ENCODE peak calls at places on chromosomes 5 and 9, in nine cellular contexts. Q is ovary, D is cardiac fibroblast, V is upper lobe of right lung, W is breast epithelium, B is AG10803, R is fibroblast of villous mesenchyme, O is retinal pigment epithelial cell, P is AG09309. H is an unnamed sample.

GRCh38 chr9:35951736-35952135 is 6.2 kb downstream of the OR2S2 start:
- DNase-seq in Q (no peak), W (no peak), D (peak; percentile 71), B (peak; percentile 66), R (no peak), V (no peak), O (no peak), P (no peak), H (no peak)

GRCh38 chr5:159913048-159913447 is 3.2 kb upstream of the ADRA1B start:
- DNase-seq in R (peak; percentile 83), O (no peak), B (peak; percentile 75), P (peak; percentile 56), Q (no peak), W (no peak), V (no peak), D (peak; percentile 88), H (no peak)

GRCh38 chr5:134913254-134913653 is 8.3 kb downstream of the PCBD2 start:
- DNase-seq in P (no peak), V (no peak), R (no peak), B (no peak), W (no peak), Q (peak; percentile 44), O (no peak), D (no peak), H (no peak)

GRCh38 chr5:23840083-23840482 is 332.7 kb downstream of the PRDM9 start:
- DNase-seq in B (no peak), D (peak; percentile 0), R (no peak), P (no peak), W (no peak), O (no peak), V (no peak), Q (no peak), H (no peak)

GRCh38 chr5:6591671-6592288 is 41.1 kb downstream of the NSUN2 start:
- DNase-seq in V (no peak), P (no peak), B (no peak), D (no peak), W (no peak), R (no peak), Q (no peak), O (no peak), H (no peak)

GRCh38 chr9:108290839-108291585 is 564.8 kb downstream of the ACTL7B start:
- DNase-seq in P (peak; percentile 55), D (no peak), B (peak; percentile 74), R (peak; percentile 28), W (no peak), V (no peak), Q (no peak), O (no peak), H (no peak)

GRCh38 chr5:55771175-55771655 is 33.4 kb downstream of the DDX4 start:
- DNase-seq in B (no peak), Q (no peak), V (no peak), R (no peak), O (no peak), P (no peak), W (no peak), D (peak; percentile 3), H (no peak)

GRCh38 chr5:83924891-83925290 is 204.2 kb upstream of the HAPLN1 start:
- DNase-seq in Q (no peak), D (no peak), O (no peak), W (no peak), B (peak; percentile 53), V (no peak), R (no peak), P (no peak), H (no peak)

GRCh38 chr9:83754383-83754977 is 46.7 kb upstream of the UBQLN1 start:
- DNase-seq in B (no peak), Q (no peak), D (no peak), P (no peak), V (no peak), R (no peak), W (no peak), O (no peak), H (no peak)

GRCh38 chr5:14518638-14519037 is 63.0 kb upstream of the OTULINL start:
- DNase-seq in P (no peak), Q (no peak), O (no peak), R (no peak), V (no peak), B (no peak), W (no peak), D (no peak), H (no peak)

GRCh38 chr5:142798099-142798768 is 28.1 kb downstream of the ARHGAP26 start:
- DNase-seq in Q (no peak), P (no peak), B (no peak), W (no peak), R (no peak), O (no peak), V (no peak), D (no peak), H (no peak)

GRCh38 chr5:65125681-65126080 is 356.0 kb downstream of the ADAMTS6 start:
- DNase-seq in Q (no peak), B (no peak), O (no peak), V (no peak), R (no peak), P (no peak), W (no peak), D (no peak), H (no peak)

GRCh38 chr5:67165524-67166459 is 30.8 kb downstream of the CD180 start:
- DNase-seq in R (peak; percentile 67), D (peak; percentile 87), P (peak; percentile 28), V (peak; percentile 91), O (peak; percentile 30), B (peak; percentile 77), W (peak; percentile 75), Q (peak; percentile 71), H (peak; percentile 91)

GRCh38 chr5:79201206-79201605 is 34.7 kb upstream of the JMY start:
- DNase-seq in D (no peak), Q (no peak), O (peak; percentile 46), V (no peak), W (no peak), P (no peak), B (no peak), R (no peak), H (no peak)

GRCh38 chr5:79202076-79202475 is 33.9 kb upstream of the JMY start:
- DNase-seq in B (peak; percentile 64), P (peak; percentile 55), V (no peak), O (peak; percentile 40), Q (no peak), R (peak; percentile 26), D (peak; percentile 49), W (no peak), H (no peak)

GRCh38 chr5:79206541-79206940 is 29.4 kb upstream of the JMY start:
- DNase-seq in W (no peak), D (no peak), P (no peak), R (no peak), Q (no peak), B (no peak), V (no peak), O (no peak), H (no peak)

GRCh38 chr5:79205965-79206364 is 30.0 kb upstream of the JMY start:
- DNase-seq in W (no peak), P (no peak), D (no peak), Q (no peak), V (no peak), R (no peak), O (no peak), B (no peak), H (no peak)

DNA sequence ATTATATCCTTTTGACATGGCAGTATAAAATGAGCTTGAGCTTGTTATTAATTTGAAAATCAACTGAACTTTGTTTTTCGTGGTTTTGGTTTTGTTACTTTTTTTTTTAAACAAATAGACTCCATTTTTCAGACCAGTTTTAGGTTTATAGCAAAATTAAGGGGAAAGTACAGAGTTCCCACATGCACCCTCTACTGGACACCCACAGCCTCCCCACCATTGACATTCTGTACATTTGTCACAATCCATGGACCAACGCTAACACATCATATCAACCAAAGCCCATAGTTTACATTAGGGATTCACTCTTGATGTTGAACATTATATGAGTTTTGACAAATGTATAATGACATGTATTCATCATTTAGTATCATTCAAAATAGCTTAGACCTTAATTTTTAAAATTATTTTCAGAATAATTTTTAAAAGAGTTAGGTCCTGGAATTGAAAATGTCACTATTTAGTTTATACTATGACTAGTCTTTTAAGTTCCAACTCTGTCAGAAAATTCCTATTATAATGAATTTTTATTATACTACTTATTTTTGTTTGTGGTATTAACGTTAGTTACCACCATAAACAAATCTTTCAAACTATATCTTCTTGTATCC is 35.3 kb upstream of the JMY start:
- DNase-seq in W (no peak), P (no peak), V (no peak), B (no peak), D (peak; percentile 20), Q (no peak), R (no peak), O (no peak), H (no peak)
- TF ChIP-seq CTCF in W (no peak), P (peak; percentile 42), V (peak; percentile 43), B (peak; percentile 54), D (peak; percentile 61), Q (peak; percentile 10), R (peak; percentile 62), O (peak; percentile 58), H (peak; percentile 26)

GRCh38 chr5:15693036-15693728 is 193.2 kb downstream of the FBXL7 start:
- DNase-seq in P (no peak), D (no peak), V (no peak), Q (no peak), B (no peak), W (no peak), O (no peak), R (no peak), H (no peak)

GRCh38 chr5:15691536-15691935 is 191.6 kb downstream of the FBXL7 start:
- DNase-seq in B (peak; percentile 89), P (peak; percentile 58), V (no peak), Q (no peak), D (no peak), R (peak; percentile 33), W (no peak), O (no peak), H (no peak)

GRCh38 chr5:15694694-15695093 is 194.7 kb downstream of the FBXL7 start:
- DNase-seq in O (no peak), P (peak; percentile 52), B (peak; percentile 67), Q (no peak), V (no peak), D (peak; percentile 43), R (peak; percentile 60), W (no peak), H (no peak)

GRCh38 chr5:15695171-15695676 is 195.2 kb downstream of the FBXL7 start:
- DNase-seq in P (no peak), B (peak; percentile 63), V (no peak), Q (peak; percentile 35), D (peak; percentile 21), O (no peak), W (no peak), R (no peak), H (no peak)

GRCh38 chr5:15693933-15694332 is 194.0 kb downstream of the FBXL7 start:
- DNase-seq in R (no peak), P (no peak), V (no peak), D (no peak), B (no peak), Q (no peak), O (no peak), W (no peak), H (no peak)
- TF ChIP-seq CTCF in R (no peak), P (no peak), V (no peak), D (no peak), B (no peak), Q (no peak), O (no peak), W (no peak), H (no peak)

GRCh38 chr9:128724744-128725211 is 851 bp upstream of the ZDHHC12 start:
- DNase-seq in V (peak; percentile 77), B (peak; percentile 67), O (peak; percentile 46), R (peak; percentile 86), P (no peak), W (peak; percentile 51), D (peak; percentile 91), Q (peak; percentile 72), H (peak; percentile 73)
- TF ChIP-seq CTCF in V (no peak), B (no peak), O (no peak), R (peak; percentile 4), P (no peak), W (no peak), D (no peak), Q (no peak), H (no peak)

GRCh38 chr9:128999581-129000206 is 28.4 kb downstream of the SH3GLB2 start:
- DNase-seq in P (no peak), O (no peak), Q (no peak), V (no peak), W (no peak), D (no peak), R (no peak), B (no peak), H (no peak)
- TF ChIP-seq CTCF in P (no peak), O (no peak), Q (no peak), V (no peak), W (no peak), D (no peak), R (no peak), B (no peak), H (no peak)